ENCODE peak calls at places on chromosome 16, in ten cellular contexts. One of them, this sample, is unnamed.

GRCh38 chr16:83344014-83344413 is 463.8 kb upstream of the HSBP1 start:
- DNase-seq in esophagus muscularis mucosa: no peak
- DNase-seq in SK-N-SH: no peak
- DNase-seq in stomach: no peak
- DNase-seq in GM23338: no peak
- DNase-seq in HL-60: no peak
- DNase-seq in H1: no peak
- DNase-seq in spleen: no peak
- DNase-seq in suprapubic skin: no peak
- DNase-seq in sigmoid colon: no peak
- DNase-seq in this sample: no peak

GRCh38 chr16:265711-266110 is 10.0 kb downstream of the RGS11 start:
- DNase-seq in esophagus muscularis mucosa: no peak
- DNase-seq in HL-60: no peak
- DNase-seq in SK-N-SH: peak; percentile 23
- DNase-seq in suprapubic skin: no peak
- DNase-seq in H1: no peak
- DNase-seq in spleen: no peak
- DNase-seq in GM23338: no peak
- DNase-seq in stomach: peak; percentile 49
- DNase-seq in sigmoid colon: no peak
- DNase-seq in this sample: no peak

GRCh38 chr16:8026450-8026849 is 563.9 kb downstream of the TMEM114 start:
- DNase-seq in H1: peak; percentile 69
- DNase-seq in spleen: no peak
- DNase-seq in esophagus muscularis mucosa: no peak
- DNase-seq in HL-60: no peak
- DNase-seq in sigmoid colon: no peak
- DNase-seq in suprapubic skin: no peak
- DNase-seq in GM23338: peak; percentile 52
- DNase-seq in SK-N-SH: no peak
- DNase-seq in stomach: no peak
- DNase-seq in this sample: no peak

GRCh38 chr16:23905027-23905426 is 69.2 kb downstream of the PRKCB start:
- DNase-seq in esophagus muscularis mucosa: no peak
- DNase-seq in H1: no peak
- DNase-seq in suprapubic skin: no peak
- DNase-seq in spleen: no peak
- DNase-seq in GM23338: peak; percentile 86
- DNase-seq in SK-N-SH: no peak
- DNase-seq in stomach: no peak
- DNase-seq in HL-60: no peak
- DNase-seq in sigmoid colon: peak; percentile 81
- DNase-seq in this sample: peak; percentile 74

GRCh38 chr16:89610108-89610453 is 3.4 kb upstream of the DPEP1 start:
- DNase-seq in GM23338: no peak
- DNase-seq in H1: no peak
- DNase-seq in SK-N-SH: no peak
- DNase-seq in stomach: no peak
- DNase-seq in esophagus muscularis mucosa: no peak
- DNase-seq in sigmoid colon: no peak
- DNase-seq in suprapubic skin: no peak
- DNase-seq in spleen: no peak
- DNase-seq in HL-60: no peak
- DNase-seq in this sample: no peak

GRCh38 chr16:87409781-87410180 is 17.6 kb downstream of the MAP1LC3B start:
- DNase-seq in spleen: peak; percentile 58
- DNase-seq in esophagus muscularis mucosa: no peak
- DNase-seq in SK-N-SH: no peak
- DNase-seq in H1: no peak
- DNase-seq in stomach: no peak
- DNase-seq in HL-60: no peak
- DNase-seq in GM23338: no peak
- DNase-seq in suprapubic skin: peak; percentile 7
- DNase-seq in sigmoid colon: peak; percentile 36
- DNase-seq in this sample: no peak

GRCh38 chr16:66081967-66082366 is 284.5 kb upstream of the CDH5 start:
- DNase-seq in spleen: no peak
- DNase-seq in H1: no peak
- DNase-seq in HL-60: no peak
- DNase-seq in esophagus muscularis mucosa: peak; percentile 62
- DNase-seq in sigmoid colon: no peak
- DNase-seq in SK-N-SH: no peak
- DNase-seq in stomach: no peak
- DNase-seq in suprapubic skin: no peak
- DNase-seq in GM23338: peak; percentile 59
- DNase-seq in this sample: no peak

GRCh38 chr16:88940196-88941050 is 36.6 kb downstream of the CBFA2T3 start:
- DNase-seq in spleen: peak; percentile 87
- DNase-seq in sigmoid colon: no peak
- DNase-seq in suprapubic skin: no peak
- DNase-seq in GM23338: peak; percentile 61
- DNase-seq in HL-60: no peak
- DNase-seq in SK-N-SH: peak; percentile 63
- DNase-seq in H1: peak; percentile 72
- DNase-seq in esophagus muscularis mucosa: no peak
- DNase-seq in stomach: no peak
- DNase-seq in this sample: no peak

GRCh38 chr16:85370881-85371651 is 242.1 kb upstream of the GSE1 start:
- DNase-seq in HL-60: no peak
- DNase-seq in H1: no peak
- DNase-seq in GM23338: no peak
- DNase-seq in stomach: peak; percentile 88
- DNase-seq in spleen: no peak
- DNase-seq in esophagus muscularis mucosa: no peak
- DNase-seq in suprapubic skin: no peak
- DNase-seq in sigmoid colon: peak; percentile 89
- DNase-seq in SK-N-SH: peak; percentile 84
- DNase-seq in this sample: peak; percentile 60

GRCh38 chr16:88790312-88791150 is 5.5 kb upstream of the PIEZO1 start:
- DNase-seq in HL-60: no peak
- DNase-seq in sigmoid colon: no peak
- DNase-seq in stomach: peak; percentile 58
- DNase-seq in SK-N-SH: no peak
- DNase-seq in suprapubic skin: no peak
- DNase-seq in spleen: peak; percentile 94
- DNase-seq in GM23338: peak; percentile 35
- DNase-seq in esophagus muscularis mucosa: no peak
- DNase-seq in H1: peak; percentile 61
- DNase-seq in this sample: no peak

GRCh38 chr16:85126731-85127662 is 14.7 kb upstream of the CIBAR2 start:
- DNase-seq in H1: peak; percentile 66
- DNase-seq in SK-N-SH: peak; percentile 87
- DNase-seq in HL-60: no peak
- DNase-seq in suprapubic skin: no peak
- DNase-seq in GM23338: peak; percentile 75
- DNase-seq in stomach: no peak
- DNase-seq in spleen: no peak
- DNase-seq in esophagus muscularis mucosa: no peak
- DNase-seq in sigmoid colon: no peak
- DNase-seq in this sample: no peak

GRCh38 chr16:66925322-66925840 is at the start of gene RRAD:
- DNase-seq in spleen: no peak
- DNase-seq in H1: peak; percentile 67
- DNase-seq in esophagus muscularis mucosa: no peak
- DNase-seq in suprapubic skin: no peak
- DNase-seq in stomach: no peak
- DNase-seq in SK-N-SH: no peak
- DNase-seq in GM23338: peak; percentile 50
- DNase-seq in HL-60: no peak
- DNase-seq in sigmoid colon: peak; percentile 77
- DNase-seq in this sample: no peak

GRCh38 chr16:79369796-79370195 is 230.7 kb downstream of the MAF start:
- DNase-seq in SK-N-SH: no peak
- DNase-seq in suprapubic skin: no peak
- DNase-seq in GM23338: no peak
- DNase-seq in stomach: no peak
- DNase-seq in esophagus muscularis mucosa: no peak
- DNase-seq in HL-60: no peak
- DNase-seq in H1: no peak
- DNase-seq in spleen: no peak
- DNase-seq in sigmoid colon: no peak
- DNase-seq in this sample: no peak

GRCh38 chr16:23134274-23134673 is 15.0 kb downstream of the USP31 start:
- DNase-seq in esophagus muscularis mucosa: no peak
- DNase-seq in GM23338: no peak
- DNase-seq in suprapubic skin: no peak
- DNase-seq in SK-N-SH: peak; percentile 52
- DNase-seq in H1: no peak
- DNase-seq in spleen: no peak
- DNase-seq in HL-60: no peak
- DNase-seq in stomach: no peak
- DNase-seq in sigmoid colon: no peak
- DNase-seq in this sample: no peak

GRCh38 chr16:1708083-1708767 is 2.2 kb downstream of the MAPK8IP3 start:
- DNase-seq in spleen: peak; percentile 75
- DNase-seq in GM23338: no peak
- DNase-seq in esophagus muscularis mucosa: no peak
- DNase-seq in HL-60: no peak
- DNase-seq in suprapubic skin: no peak
- DNase-seq in SK-N-SH: no peak
- DNase-seq in stomach: no peak
- DNase-seq in sigmoid colon: no peak
- DNase-seq in H1: no peak
- DNase-seq in this sample: no peak

GRCh38 chr16:85569039-85569614 is 44.0 kb upstream of the GSE1 start:
- DNase-seq in SK-N-SH: no peak
- DNase-seq in suprapubic skin: no peak
- DNase-seq in GM23338: no peak
- DNase-seq in stomach: peak; percentile 41
- DNase-seq in HL-60: no peak
- DNase-seq in sigmoid colon: no peak
- DNase-seq in H1: no peak
- DNase-seq in spleen: no peak
- DNase-seq in esophagus muscularis mucosa: no peak
- DNase-seq in this sample: no peak

DNA sequence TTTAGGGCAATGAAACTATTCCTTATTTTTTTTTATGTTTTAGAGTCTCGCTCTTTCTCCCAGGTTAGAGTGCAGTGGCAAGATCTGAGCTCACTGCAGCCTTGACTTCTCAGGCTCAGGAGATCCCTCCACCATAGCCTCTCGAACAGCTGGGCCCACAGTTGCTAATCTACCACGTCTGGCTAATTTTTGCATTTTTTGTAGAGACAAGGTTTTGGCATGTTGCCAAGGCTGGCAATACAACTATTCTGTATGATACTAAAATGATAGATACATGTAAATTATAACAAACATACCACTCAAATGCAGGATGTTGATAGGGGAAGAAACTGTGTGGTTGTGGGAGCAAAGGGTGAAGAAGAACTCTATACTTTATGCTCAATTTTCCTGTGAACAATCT is 401.3 kb downstream of the ZFHX3 start:
- DNase-seq in stomach: no peak
- DNase-seq in suprapubic skin: no peak
- DNase-seq in esophagus muscularis mucosa: no peak
- DNase-seq in HL-60: no peak
- DNase-seq in GM23338: no peak
- DNase-seq in sigmoid colon: no peak
- DNase-seq in H1: no peak
- DNase-seq in SK-N-SH: no peak
- DNase-seq in spleen: no peak
- DNase-seq in this sample: no peak
- TF ChIP-seq POLR2AphosphoS5 in stomach: no peak
- TF ChIP-seq POLR2AphosphoS5 in suprapubic skin: no peak
- TF ChIP-seq POLR2AphosphoS5 in esophagus muscularis mucosa: no peak
- TF ChIP-seq POLR2AphosphoS5 in HL-60: no peak
- TF ChIP-seq POLR2AphosphoS5 in GM23338: no peak
- TF ChIP-seq POLR2AphosphoS5 in sigmoid colon: no peak
- TF ChIP-seq POLR2AphosphoS5 in H1: no peak
- TF ChIP-seq POLR2AphosphoS5 in SK-N-SH: no peak
- TF ChIP-seq POLR2AphosphoS5 in spleen: no peak
- TF ChIP-seq POLR2AphosphoS5 in this sample: no peak

GRCh38 chr16:12259258-12259657 is 282.7 kb downstream of the SNX29 start:
- DNase-seq in stomach: no peak
- DNase-seq in H1: no peak
- DNase-seq in esophagus muscularis mucosa: no peak
- DNase-seq in spleen: no peak
- DNase-seq in sigmoid colon: no peak
- DNase-seq in suprapubic skin: no peak
- DNase-seq in HL-60: no peak
- DNase-seq in GM23338: no peak
- DNase-seq in SK-N-SH: no peak
- DNase-seq in this sample: no peak
- H3K27ac ChIP-seq in stomach: no peak overlapping the region
- H3K27ac ChIP-seq in H1: no peak overlapping the region
- H3K27ac ChIP-seq in esophagus muscularis mucosa: no peak overlapping the region
- H3K27ac ChIP-seq in spleen: no peak overlapping the region
- H3K27ac ChIP-seq in sigmoid colon: no peak overlapping the region
- H3K27ac ChIP-seq in suprapubic skin: no peak overlapping the region
- H3K27ac ChIP-seq in HL-60: no peak overlapping the region
- H3K27ac ChIP-seq in GM23338: no peak overlapping the region
- H3K27ac ChIP-seq in SK-N-SH: no peak overlapping the region
- H3K27ac ChIP-seq in this sample: no peak overlapping the region

DNA sequence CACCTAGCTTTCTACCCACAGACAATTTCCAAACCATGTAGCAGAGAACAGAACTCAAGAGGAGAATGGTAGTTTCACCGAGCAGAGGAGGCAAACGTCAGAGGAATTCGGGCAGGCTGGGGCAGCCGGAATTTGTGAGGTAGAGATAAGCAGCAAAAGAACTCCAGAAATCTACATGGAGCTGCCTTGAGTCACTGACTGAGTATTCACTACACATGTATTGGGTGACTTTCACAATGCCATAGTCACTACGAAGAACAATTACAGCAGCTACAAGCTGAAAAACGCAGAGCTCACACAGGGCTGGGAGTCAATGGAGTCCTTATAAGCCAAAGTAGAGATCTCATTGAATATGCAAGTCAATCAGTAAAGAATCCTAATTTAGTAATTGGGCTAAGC is 13.4 kb downstream of the CMC2 start:
- DNase-seq in SK-N-SH: no peak
- DNase-seq in stomach: peak; percentile 47
- DNase-seq in HL-60: no peak
- DNase-seq in H1: no peak
- DNase-seq in sigmoid colon: no peak
- DNase-seq in suprapubic skin: no peak
- DNase-seq in GM23338: no peak
- DNase-seq in esophagus muscularis mucosa: no peak
- DNase-seq in spleen: no peak
- DNase-seq in this sample: no peak
- TF ChIP-seq POLR2AphosphoS5 in SK-N-SH: no peak
- TF ChIP-seq POLR2AphosphoS5 in stomach: peak; percentile 49
- TF ChIP-seq POLR2AphosphoS5 in HL-60: no peak
- TF ChIP-seq POLR2AphosphoS5 in H1: no peak
- TF ChIP-seq POLR2AphosphoS5 in sigmoid colon: no peak
- TF ChIP-seq POLR2AphosphoS5 in suprapubic skin: no peak
- TF ChIP-seq POLR2AphosphoS5 in GM23338: no peak
- TF ChIP-seq POLR2AphosphoS5 in esophagus muscularis mucosa: no peak
- TF ChIP-seq POLR2AphosphoS5 in spleen: no peak
- TF ChIP-seq POLR2AphosphoS5 in this sample: no peak

DNA sequence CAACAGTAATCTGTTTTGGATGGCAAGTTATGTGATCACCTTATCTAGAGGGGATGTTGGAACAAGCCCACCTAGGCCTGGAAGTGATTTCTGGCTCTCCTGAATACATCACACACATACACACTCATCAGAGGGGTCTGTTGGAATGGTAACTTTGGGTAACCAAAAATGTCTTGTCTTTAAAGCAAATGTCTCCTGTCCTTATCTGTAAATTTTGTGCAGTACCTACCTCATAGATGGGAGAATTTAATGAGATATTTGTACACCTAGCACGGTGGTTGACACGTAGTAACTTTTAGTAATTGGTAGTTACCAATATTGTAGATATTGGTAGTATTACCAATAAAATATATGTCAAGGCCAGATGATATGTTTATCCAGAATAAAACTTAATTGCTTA is 24.7 kb downstream of the HAPSTR1 start:
- DNase-seq in H1: no peak
- DNase-seq in HL-60: no peak
- DNase-seq in sigmoid colon: no peak
- DNase-seq in SK-N-SH: no peak
- DNase-seq in spleen: no peak
- DNase-seq in esophagus muscularis mucosa: no peak
- DNase-seq in suprapubic skin: no peak
- DNase-seq in GM23338: no peak
- DNase-seq in stomach: no peak
- DNase-seq in this sample: no peak
- H3K27ac ChIP-seq in H1: no peak overlapping the region
- H3K27ac ChIP-seq in HL-60: no peak overlapping the region
- H3K27ac ChIP-seq in sigmoid colon: no peak overlapping the region
- H3K27ac ChIP-seq in SK-N-SH: peak overlapping the region; percentile 24
- H3K27ac ChIP-seq in spleen: no peak overlapping the region
- H3K27ac ChIP-seq in esophagus muscularis mucosa: no peak overlapping the region
- H3K27ac ChIP-seq in suprapubic skin: no peak overlapping the region
- H3K27ac ChIP-seq in GM23338: no peak overlapping the region
- H3K27ac ChIP-seq in stomach: no peak overlapping the region
- H3K27ac ChIP-seq in this sample: peak overlapping the region; percentile 86